ENCODE peak calls at places on chromosome 7, in eight cellular contexts. B is neural progenitor cell, H is gastrocnemius medialis, R is fibroblast of lung, F is lung, U is endodermal cell, Q is WERI-Rb-1, T is brain microvascular endothelial cell. V is an unnamed sample. For H3K27me3, the result is how much of the 10 kb centered on the place peaks cover.

GRCh38 chr7:55174456-55174855 is 155.6 kb downstream of the EGFR start:
- DNase-seq in H (peak), Q (no peak), R (no peak), B (no peak), U (no peak), F (no peak), T (no peak), V (no peak)

GRCh38 chr7:69825031-69825681 is 226.9 kb downstream of the AUTS2 start:
- DNase-seq in T (no peak), H (no peak), Q (no peak), R (no peak), U (no peak), F (no peak), B (no peak), V (no peak)

GRCh38 chr7:102415685-102416225 is 17.6 kb upstream of the ORAI2 start:
- DNase-seq in Q (no peak), R (no peak), H (no peak), U (no peak), B (no peak), T (no peak), F (no peak), V (no peak)

GRCh38 chr7:28086198-28086597 is 94.4 kb downstream of the JAZF1 start:
- DNase-seq in H (no peak), T (no peak), Q (no peak), U (no peak), B (no peak), F (no peak), R (no peak), V (no peak)

GRCh38 chr7:106952658-106953231 is 87.7 kb downstream of the PIK3CG start:
- DNase-seq in B (no peak), R (no peak), H (peak), Q (no peak), U (peak), F (peak), T (no peak), V (peak)

GRCh38 chr7:93883078-93883916 is 7.3 kb downstream of the TFPI2 start:
- DNase-seq in B (no peak), H (no peak), F (no peak), U (no peak), R (no peak), Q (no peak), T (peak), V (no peak)

GRCh38 chr7:101614939-101615302 is 14.2 kb downstream of the MYL10 start:
- DNase-seq in U (peak), T (no peak), B (no peak), Q (no peak), R (no peak), H (no peak), F (no peak), V (peak)

GRCh38 chr7:137386966-137387365 is 43.4 kb upstream of the PTN start:
- DNase-seq in T (no peak), Q (no peak), U (no peak), H (no peak), B (no peak), F (no peak), R (no peak), V (no peak)

GRCh38 chr7:130292682-130293257 is at the start of gene CPA4:
- DNase-seq in H (peak), U (no peak), B (no peak), Q (no peak), T (peak), F (no peak), R (peak), V (peak)

GRCh38 chr7:82507365-82507975 is 63.9 kb upstream of the CACNA2D1 start:
- DNase-seq in H (no peak), F (no peak), T (no peak), U (peak), R (no peak), Q (no peak), B (no peak), V (no peak)

GRCh38 chr7:19747740-19748339 is 25.6 kb downstream of the TMEM196 start:
- DNase-seq in Q (no peak), H (no peak), R (peak), U (no peak), T (peak), F (no peak), B (peak), V (peak)

GRCh38 chr7:16067695-16068094 is 353.6 kb downstream of the CRPPA start:
- DNase-seq in H (no peak), T (no peak), F (no peak), B (no peak), U (no peak), Q (no peak), R (no peak), V (no peak)

GRCh38 chr7:98869374-98870070 is at the start of gene TMEM130:
- DNase-seq in F (no peak), B (peak), U (peak), T (no peak), R (no peak), Q (no peak), H (no peak), V (no peak)
- H3K27me3 ChIP-seq in F (under half), B (under half), U (under half), T (under half), R (under half), Q (under half), H (under half), V (under half)

GRCh38 chr7:149209518-149210269 is 14.3 kb downstream of the ZNF282 start:
- DNase-seq in Q (peak), B (peak), H (peak), U (peak), T (peak), R (peak), F (no peak), V (peak)
- TF ChIP-seq CTCF in Q (peak), B (peak), H (no peak), U (peak), T (peak), R (peak), F (no peak), V (peak)

DNA sequence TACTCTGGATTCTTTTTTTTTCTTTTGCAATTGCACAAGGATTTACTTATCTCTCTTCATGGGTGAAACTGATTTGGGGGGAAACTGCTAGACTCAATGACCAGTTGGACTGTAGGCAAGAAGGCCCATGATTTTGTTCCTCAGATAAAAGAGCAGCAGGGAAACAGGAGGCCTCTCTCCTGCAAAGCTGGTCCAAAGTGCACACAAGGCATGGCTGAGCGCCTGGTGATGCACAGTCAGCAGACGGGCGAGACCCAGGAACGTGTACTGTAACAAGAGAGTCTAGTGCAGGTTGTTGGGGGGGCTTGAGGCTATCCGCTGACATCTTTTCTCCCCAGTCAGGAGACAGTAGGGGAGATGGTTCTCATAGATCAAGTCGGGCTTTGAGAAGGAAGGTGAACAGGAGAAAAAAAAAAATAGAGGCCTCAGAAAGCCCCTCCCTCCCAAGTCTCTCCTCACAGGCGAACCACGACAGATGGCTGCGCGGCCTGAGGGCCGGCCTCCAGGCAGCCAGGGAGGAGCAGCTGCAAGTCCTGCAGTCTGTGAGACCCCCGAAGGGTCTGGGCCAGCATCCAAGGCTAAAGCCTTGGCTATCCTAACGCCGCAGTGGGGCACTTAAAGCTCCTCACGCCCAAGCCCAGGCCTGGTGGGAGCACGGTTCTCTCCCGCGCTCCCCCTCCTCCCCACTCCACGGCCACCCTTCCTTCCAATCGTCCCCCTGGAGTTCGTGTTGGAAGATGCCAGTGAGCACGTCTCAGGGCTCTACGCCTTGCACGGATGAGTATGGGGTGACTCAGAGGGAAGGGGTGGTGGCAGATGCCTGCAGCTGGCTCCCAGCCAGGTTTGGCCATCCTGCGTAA is 68.4 kb downstream of the PRKAG2 start:
- DNase-seq in F (no peak), U (no peak), R (peak), T (no peak), B (no peak), H (no peak), Q (peak), V (peak)
- H3K27me3 ChIP-seq in F (under half), U (under half), R (under half), T (under half), B (under half), H (under half), Q (under half), V (under half)

GRCh38 chr7:42886129-42886528 is 25.7 kb downstream of the C7orf25 start:
- DNase-seq in F (no peak), H (no peak), Q (no peak), U (no peak), B (no peak), R (peak), T (no peak), V (peak)
- TF ChIP-seq CTCF in F (no peak), H (no peak), Q (no peak), U (peak), B (peak), R (peak), T (peak), V (peak)

DNA sequence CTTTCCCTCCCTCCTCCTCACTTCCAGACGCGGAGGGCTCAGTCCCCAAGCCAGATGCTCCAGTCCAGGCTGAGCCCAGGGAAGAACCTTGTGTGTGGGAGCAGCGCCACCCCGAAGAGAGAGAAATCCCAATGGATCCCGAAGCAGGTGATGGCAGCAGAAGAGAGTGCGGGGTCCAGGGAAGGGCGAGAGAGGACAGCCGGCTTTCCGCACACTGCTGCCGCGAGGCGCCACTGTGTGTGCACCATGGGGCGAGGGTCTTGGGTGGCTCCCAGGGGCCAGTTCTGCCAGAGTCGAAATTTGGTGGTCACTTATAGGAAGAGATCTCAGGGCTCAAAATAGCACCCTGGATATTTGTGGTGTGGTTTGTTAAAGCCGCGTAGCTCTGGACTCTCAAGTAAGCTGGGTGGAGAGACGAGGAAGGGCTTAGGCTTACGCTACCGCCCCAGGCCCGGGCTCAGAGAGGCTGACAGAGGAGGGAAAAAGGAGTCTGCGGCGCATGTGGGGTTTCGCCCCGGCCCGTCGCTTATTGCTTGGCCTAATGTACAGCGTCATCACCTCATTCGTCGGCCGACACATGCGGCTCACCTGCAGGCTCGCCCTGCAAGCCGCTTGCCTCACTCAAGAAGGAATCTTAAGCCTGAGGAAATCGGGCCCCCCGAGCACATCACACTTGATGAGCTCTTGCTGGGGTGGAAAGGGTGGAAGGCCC is 12.1 kb downstream of the ZNF282 start:
- DNase-seq in U (no peak), F (no peak), Q (no peak), H (no peak), R (no peak), B (no peak), T (no peak), V (no peak)
- H3K27me3 ChIP-seq in U (under half), F (under half), Q (under half), H (under half), R (under half), B (under half), T (under half), V (under half)